ENCODE peak calls at places on chromosomes 5 and 9, in four cellular contexts. R is WTC11, Z is adrenal gland, Y is MCF 10A. G is an unnamed sample.

GRCh38 chr5:83375049-83375710 is 96.4 kb upstream of the VCAN start:
- DNase-seq in Z (no peak), Y (no peak), R (no peak), G (no peak)

GRCh38 chr5:19406576-19407365 is 581.2 kb downstream of the CDH18 start:
- DNase-seq in Y (no peak), Z (no peak), R (no peak), G (no peak)

GRCh38 chr9:95025213-95026170 is 292.0 kb downstream of the FANCC start:
- DNase-seq in Y (no peak), Z (peak), R (no peak), G (peak)

GRCh38 chr5:151357792-151358191 is 10.4 kb upstream of the SLC36A2 start:
- DNase-seq in Z (no peak), R (no peak), Y (peak), G (no peak)

GRCh38 chr5:158882236-158882635 is 217.5 kb downstream of the EBF1 start:
- DNase-seq in Z (no peak), R (no peak), Y (no peak), G (no peak)

GRCh38 chr5:123882946-123883345 is 371.0 kb downstream of the CSNK1G3 start:
- DNase-seq in R (no peak), Y (no peak), Z (no peak), G (no peak)

GRCh38 chr9:87179556-87180340 is 232.4 kb upstream of the GAS1 start:
- DNase-seq in Z (no peak), R (no peak), Y (no peak), G (no peak)

GRCh38 chr5:52947208-52947607 is 41.9 kb upstream of the ITGA2 start:
- DNase-seq in R (no peak), Y (no peak), Z (no peak), G (no peak)

GRCh38 chr5:15752886-15753285 is 252.9 kb downstream of the FBXL7 start:
- DNase-seq in Y (no peak), R (no peak), Z (peak), G (no peak)

GRCh38 chr5:111697881-111698757 is 58.9 kb downstream of the NREP start:
- DNase-seq in R (peak), Y (peak), Z (no peak), G (no peak)

GRCh38 chr5:111968459-111968858 is 211.5 kb upstream of the NREP start:
- DNase-seq in R (no peak), Z (no peak), Y (peak), G (no peak)

GRCh38 chr5:64156276-64156675 is 9.4 kb upstream of the RNF180 start:
- DNase-seq in Z (no peak), R (no peak), Y (no peak), G (no peak)

GRCh38 chr5:23721336-23721735 is 213.9 kb downstream of the PRDM9 start:
- DNase-seq in Y (no peak), Z (no peak), R (no peak), G (no peak)

GRCh38 chr5:141343242-141343952 is at the start of gene PCDHGA3:
- DNase-seq in Z (no peak), Y (no peak), R (no peak), G (no peak)

GRCh38 chr5:141343953-141344463 is 379 bp downstream of the PCDHGA3 start:
- DNase-seq in R (no peak), Z (no peak), Y (no peak), G (no peak)

GRCh38 chr5:141342773-141343172 is 856 bp upstream of the PCDHGA3 start:
- DNase-seq in Z (no peak), R (no peak), Y (no peak), G (no peak)

DNA sequence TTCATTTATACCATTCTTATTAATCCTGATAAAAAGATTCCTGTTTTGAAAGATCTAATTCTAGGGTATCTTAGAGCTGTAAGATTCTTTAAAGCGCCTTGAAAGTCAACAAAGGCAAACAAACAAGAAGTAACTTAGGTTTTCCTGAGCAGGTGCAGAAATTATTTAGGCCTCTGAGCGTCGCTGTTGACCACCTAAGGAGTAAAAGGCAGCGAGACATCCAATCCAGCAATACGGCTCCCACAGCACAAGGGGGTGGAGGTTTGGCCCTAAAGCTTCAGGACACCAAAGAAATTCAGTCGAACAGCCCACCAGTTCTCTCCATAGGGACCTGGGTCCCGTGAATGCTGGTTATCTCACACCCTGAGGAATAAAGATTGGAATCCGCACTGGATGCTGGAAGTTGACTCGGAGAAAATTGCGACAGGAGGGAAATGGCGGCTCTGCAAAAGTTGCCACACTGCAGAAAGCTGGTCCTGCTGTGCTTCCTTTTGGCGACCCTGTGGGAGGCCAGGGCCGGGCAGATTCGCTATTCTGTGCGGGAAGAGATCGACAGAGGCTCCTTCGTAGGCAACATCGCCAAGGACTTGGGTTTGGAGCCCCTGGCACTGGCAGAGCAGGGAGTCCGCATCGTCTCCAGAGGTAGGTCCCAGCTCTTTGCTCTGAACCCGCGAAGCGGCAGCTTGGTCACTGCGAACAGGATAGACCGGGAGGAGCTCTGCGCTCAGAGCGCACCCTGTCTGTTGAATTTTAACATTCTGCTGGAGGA is at the start of gene PCDHGA2:
- DNase-seq in Y (peak), Z (no peak), R (peak), G (no peak)
- TF ChIP-seq CTCF in Y (peak), Z (no peak), R (peak), G (no peak)

GRCh38 chr9:98045234-98046160 is 11.0 kb upstream of the NANS start:
- DNase-seq in Y (no peak), R (no peak), Z (no peak), G (no peak)
- TF ChIP-seq CTCF in Y (no peak), R (no peak), Z (no peak), G (no peak)

GRCh38 chr9:92294297-92294676 is 790 bp upstream of the IARS1 start:
- DNase-seq in Z (no peak), Y (peak), R (no peak), G (peak)

GRCh38 chr9:92295240-92295790 is 1.8 kb upstream of the IARS1 start:
- DNase-seq in Z (no peak), Y (no peak), R (no peak), G (no peak)

GRCh38 chr9:92292338-92293074 is 991 bp downstream of the IARS1 start:
- DNase-seq in Z (no peak), Y (peak), R (no peak), G (no peak)

GRCh38 chr9:92293075-92293354 is 482 bp downstream of the IARS1 start:
- DNase-seq in R (no peak), Z (no peak), Y (no peak), G (no peak)

DNA sequence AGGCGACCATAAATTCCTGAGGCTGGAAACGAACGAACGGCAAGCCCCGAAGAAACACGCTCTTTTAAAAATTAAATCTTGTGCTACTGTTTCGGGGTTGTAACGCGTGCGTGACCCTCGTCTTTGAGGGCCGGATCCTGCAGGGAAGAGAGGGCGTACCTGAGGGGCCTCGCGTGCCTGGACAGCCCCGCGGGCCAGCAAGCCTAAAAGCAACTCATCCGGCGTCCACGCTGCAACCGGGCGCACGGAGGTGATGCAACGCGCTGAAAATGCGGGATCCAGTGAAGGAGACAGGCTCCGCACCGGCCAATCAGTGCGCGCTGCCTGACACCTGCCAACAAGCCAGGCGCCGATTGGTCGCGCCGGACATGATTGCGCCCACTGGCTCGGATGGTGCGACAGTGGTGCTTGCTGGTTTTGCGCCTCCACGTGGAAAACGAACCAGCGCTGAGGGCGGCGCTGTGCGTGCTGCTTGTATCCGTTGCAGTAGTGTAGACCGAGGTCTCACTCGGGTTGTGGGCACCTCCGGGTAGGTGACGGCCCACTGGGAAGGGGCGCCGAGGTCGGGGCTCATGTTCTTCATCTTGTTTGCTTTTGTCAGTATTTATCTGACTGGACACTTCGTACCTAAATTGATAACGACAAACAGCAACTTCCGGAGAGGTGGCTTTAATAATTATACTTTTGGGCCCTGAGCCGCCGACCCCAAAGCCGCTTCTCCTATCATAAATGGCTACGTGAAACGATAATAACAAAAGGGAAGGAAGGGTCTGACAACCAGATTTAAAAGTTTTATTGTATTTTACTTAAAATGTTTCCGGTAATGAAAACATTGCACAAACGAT is at the start of gene IARS1:
- DNase-seq in Z (peak), Y (peak), R (peak), G (peak)
- TF ChIP-seq CTCF in Z (no peak), Y (no peak), R (no peak), G (peak)

DNA sequence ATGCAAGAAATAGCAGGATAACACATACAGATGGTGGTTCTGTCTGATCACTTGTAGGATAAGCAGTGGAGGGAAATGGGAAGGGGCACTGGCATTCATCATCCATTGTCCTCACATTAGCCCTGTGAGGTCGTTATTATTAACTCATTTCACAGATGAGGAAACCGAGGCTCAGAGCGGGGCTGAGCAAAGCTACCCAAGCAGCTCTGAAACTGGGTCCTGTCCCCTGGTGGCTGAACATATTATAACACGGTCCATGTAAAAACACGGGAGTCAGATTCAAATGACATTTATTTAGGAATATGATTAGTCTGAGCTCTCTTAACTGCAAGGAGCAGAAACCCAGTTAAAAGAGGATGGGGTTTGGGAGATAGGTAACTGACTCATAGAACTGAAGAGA is 43.1 kb downstream of the HRH2 start:
- DNase-seq in R (peak), Y (peak), Z (peak), G (no peak)
- TF ChIP-seq CTCF in R (no peak), Y (peak), Z (peak), G (no peak)

GRCh38 chr5:157708866-157709265 is 22.4 kb upstream of the THG1L start:
- DNase-seq in Z (no peak), Y (no peak), R (no peak), G (no peak)

GRCh38 chr5:157714036-157714435 is 17.2 kb upstream of the THG1L start:
- DNase-seq in R (no peak), Z (no peak), Y (no peak), G (no peak)

GRCh38 chr5:157709346-157709745 is 21.9 kb upstream of the THG1L start:
- DNase-seq in Z (no peak), Y (no peak), R (no peak), G (no peak)

GRCh38 chr5:157710887-157711286 is 20.3 kb upstream of the THG1L start:
- DNase-seq in Z (no peak), R (no peak), Y (peak), G (no peak)

DNA sequence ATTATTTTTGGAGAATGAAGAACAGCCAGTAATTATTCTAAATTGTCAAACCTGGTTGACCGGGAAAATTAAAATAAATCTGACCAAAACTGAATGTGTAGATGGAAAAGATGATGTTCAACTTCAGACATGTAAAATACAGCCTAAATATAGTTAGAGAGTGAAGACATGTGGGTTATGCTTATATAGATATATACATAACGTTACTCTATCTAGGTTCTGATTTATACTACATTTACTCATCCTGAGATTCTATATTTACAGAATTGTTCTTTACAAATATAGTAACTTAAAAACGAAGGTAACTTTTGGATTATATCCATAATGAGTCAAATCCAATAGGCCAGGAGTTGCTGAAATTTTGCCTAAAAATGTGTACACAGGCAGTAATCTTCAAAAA is 20.8 kb upstream of the THG1L start:
- DNase-seq in Z (no peak), Y (no peak), R (no peak), G (no peak)
- TF ChIP-seq CTCF in Z (no peak), Y (no peak), R (no peak), G (no peak)

DNA sequence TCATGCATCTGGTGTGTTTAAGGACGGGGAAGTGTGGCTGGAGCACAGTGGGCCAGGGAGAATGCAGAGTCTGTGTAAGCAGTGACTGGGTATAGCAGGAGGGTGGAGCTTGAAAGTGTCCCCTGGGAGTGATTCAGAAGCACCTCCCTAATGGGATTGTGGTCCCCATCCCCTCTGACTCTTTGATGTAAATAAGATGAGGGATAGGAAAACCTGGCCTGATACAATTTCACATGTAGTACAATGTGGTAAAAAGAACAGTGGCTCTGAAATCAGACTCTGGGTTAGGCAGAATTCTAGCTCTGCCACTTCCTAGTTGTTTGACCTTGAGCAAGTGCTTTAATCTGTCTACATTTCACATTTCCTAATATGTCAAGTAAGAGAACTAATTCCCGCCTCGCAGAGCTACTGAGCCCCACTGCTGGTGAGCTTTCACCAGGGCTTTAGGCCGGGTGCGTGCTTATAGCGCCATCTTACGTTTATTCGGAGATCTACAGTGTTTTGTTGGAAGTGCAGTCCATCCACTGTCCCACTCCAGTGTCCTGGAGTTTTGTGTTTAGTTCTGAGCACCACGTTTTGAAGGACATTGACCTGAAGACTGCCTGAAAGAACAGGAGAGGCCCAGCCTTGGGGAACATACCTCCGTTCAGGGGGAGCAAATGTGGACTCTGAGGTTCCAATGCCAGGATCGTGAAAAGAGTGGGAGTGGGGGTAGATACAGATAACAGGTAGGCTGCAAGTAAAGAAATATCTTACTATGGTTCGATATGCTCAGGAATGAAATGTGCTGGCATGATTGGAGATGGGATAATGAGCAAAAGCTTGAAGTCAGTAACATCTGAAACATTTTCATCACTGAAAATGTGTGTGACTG is 51.2 kb upstream of the TESK1 start:
- DNase-seq in R (peak), Z (peak), Y (peak), G (peak)
- TF ChIP-seq CTCF in R (peak), Z (peak), Y (peak), G (peak)